ENCODE peak calls at places on chromosome 19, in nine cellular contexts. One of them, this sample, is unnamed.

GRCh38 chr19:5154129-5154798 is 185.4 kb downstream of the KDM4B start:
- DNase-seq in stimulated activated CD4-positive, alpha-beta T cell treated with anti-CD3 and anti-CD28 coated beads, Interleukin-2, amount 100 ng/mL, for 48 hours: peak
- DNase-seq in AG10803: no peak
- DNase-seq in activated naive CD4-positive, alpha-beta T cell: no peak
- DNase-seq in GOT3: no peak
- DNase-seq in left kidney: peak
- DNase-seq in heart right ventricle: no peak
- DNase-seq in GM23248: peak
- DNase-seq in body of pancreas: peak
- DNase-seq in this sample: peak

GRCh38 chr19:1076951-1077350 is 10.0 kb downstream of the ARHGAP45 start:
- DNase-seq in stimulated activated CD4-positive, alpha-beta T cell treated with anti-CD3 and anti-CD28 coated beads, Interleukin-2, amount 100 ng/mL, for 48 hours: peak
- DNase-seq in AG10803: no peak
- DNase-seq in activated naive CD4-positive, alpha-beta T cell: peak
- DNase-seq in GOT3: no peak
- DNase-seq in left kidney: no peak
- DNase-seq in heart right ventricle: peak
- DNase-seq in GM23248: peak
- DNase-seq in body of pancreas: peak
- DNase-seq in this sample: no peak

GRCh38 chr19:10587022-10587838 is at the start of gene AP1M2:
- DNase-seq in stimulated activated CD4-positive, alpha-beta T cell treated with anti-CD3 and anti-CD28 coated beads, Interleukin-2, amount 100 ng/mL, for 48 hours: no peak
- DNase-seq in AG10803: no peak
- DNase-seq in activated naive CD4-positive, alpha-beta T cell: no peak
- DNase-seq in GOT3: no peak
- DNase-seq in left kidney: peak
- DNase-seq in heart right ventricle: no peak
- DNase-seq in GM23248: no peak
- DNase-seq in body of pancreas: peak
- DNase-seq in this sample: no peak

GRCh38 chr19:16106121-16106520 is 5.6 kb upstream of the RAB8A start:
- DNase-seq in stimulated activated CD4-positive, alpha-beta T cell treated with anti-CD3 and anti-CD28 coated beads, Interleukin-2, amount 100 ng/mL, for 48 hours: no peak
- DNase-seq in AG10803: peak
- DNase-seq in activated naive CD4-positive, alpha-beta T cell: no peak
- DNase-seq in GOT3: no peak
- DNase-seq in left kidney: peak
- DNase-seq in heart right ventricle: no peak
- DNase-seq in GM23248: peak
- DNase-seq in body of pancreas: no peak
- DNase-seq in this sample: no peak

GRCh38 chr19:46766569-46767317 is 20.5 kb upstream of the STRN4 start:
- DNase-seq in stimulated activated CD4-positive, alpha-beta T cell treated with anti-CD3 and anti-CD28 coated beads, Interleukin-2, amount 100 ng/mL, for 48 hours: peak
- DNase-seq in AG10803: no peak
- DNase-seq in activated naive CD4-positive, alpha-beta T cell: no peak
- DNase-seq in GOT3: no peak
- DNase-seq in left kidney: peak
- DNase-seq in heart right ventricle: no peak
- DNase-seq in GM23248: peak
- DNase-seq in body of pancreas: peak
- DNase-seq in this sample: peak

GRCh38 chr19:12783849-12784393 is 7.4 kb upstream of the JUNB start:
- DNase-seq in stimulated activated CD4-positive, alpha-beta T cell treated with anti-CD3 and anti-CD28 coated beads, Interleukin-2, amount 100 ng/mL, for 48 hours: no peak
- DNase-seq in AG10803: no peak
- DNase-seq in activated naive CD4-positive, alpha-beta T cell: no peak
- DNase-seq in GOT3: no peak
- DNase-seq in left kidney: peak
- DNase-seq in heart right ventricle: peak
- DNase-seq in GM23248: no peak
- DNase-seq in body of pancreas: peak
- DNase-seq in this sample: no peak

GRCh38 chr19:4503224-4504170 is 14.8 kb downstream of the PLIN4 start:
- DNase-seq in stimulated activated CD4-positive, alpha-beta T cell treated with anti-CD3 and anti-CD28 coated beads, Interleukin-2, amount 100 ng/mL, for 48 hours: no peak
- DNase-seq in AG10803: no peak
- DNase-seq in activated naive CD4-positive, alpha-beta T cell: no peak
- DNase-seq in GOT3: no peak
- DNase-seq in left kidney: no peak
- DNase-seq in heart right ventricle: no peak
- DNase-seq in GM23248: no peak
- DNase-seq in body of pancreas: no peak
- DNase-seq in this sample: no peak

GRCh38 chr19:16224266-16225045 is 26.7 kb downstream of the AP1M1 start:
- DNase-seq in stimulated activated CD4-positive, alpha-beta T cell treated with anti-CD3 and anti-CD28 coated beads, Interleukin-2, amount 100 ng/mL, for 48 hours: no peak
- DNase-seq in AG10803: no peak
- DNase-seq in activated naive CD4-positive, alpha-beta T cell: no peak
- DNase-seq in GOT3: no peak
- DNase-seq in left kidney: no peak
- DNase-seq in heart right ventricle: no peak
- DNase-seq in GM23248: no peak
- DNase-seq in body of pancreas: no peak
- DNase-seq in this sample: no peak

GRCh38 chr19:27815985-27816384 is 1397.0 kb downstream of the UQCRFS1 start:
- DNase-seq in stimulated activated CD4-positive, alpha-beta T cell treated with anti-CD3 and anti-CD28 coated beads, Interleukin-2, amount 100 ng/mL, for 48 hours: no peak
- DNase-seq in AG10803: no peak
- DNase-seq in activated naive CD4-positive, alpha-beta T cell: no peak
- DNase-seq in GOT3: no peak
- DNase-seq in left kidney: no peak
- DNase-seq in heart right ventricle: no peak
- DNase-seq in GM23248: no peak
- DNase-seq in body of pancreas: no peak
- DNase-seq in this sample: no peak